ENCODE peak calls at places on chromosomes 7 and 10, in six cellular contexts. One of them, this sample, is unnamed.

GRCh38 chr10:93206652-93207051 is 133.0 kb downstream of the CYP26A1 start:
- DNase-seq in neural progenitor cell: peak
- DNase-seq in NCI-H1436: no peak
- DNase-seq in activated effector memory CD4-positive, alpha-beta T cell treated with Interleukin-2 at 50 U/mL for 16 hours: no peak
- DNase-seq in NCI-H2081: no peak
- DNase-seq in cardiac muscle cell: peak
- DNase-seq in this sample: peak

GRCh38 chr10:104327745-104328635 is 10.3 kb downstream of the ITPRIP start:
- DNase-seq in neural progenitor cell: peak
- DNase-seq in NCI-H1436: peak
- DNase-seq in activated effector memory CD4-positive, alpha-beta T cell treated with Interleukin-2 at 50 U/mL for 16 hours: no peak
- DNase-seq in NCI-H2081: peak
- DNase-seq in cardiac muscle cell: no peak
- DNase-seq in this sample: peak

GRCh38 chr10:103915794-103916193 is 2.2 kb downstream of the STN1 start:
- DNase-seq in neural progenitor cell: no peak
- DNase-seq in NCI-H1436: no peak
- DNase-seq in activated effector memory CD4-positive, alpha-beta T cell treated with Interleukin-2 at 50 U/mL for 16 hours: no peak
- DNase-seq in NCI-H2081: no peak
- DNase-seq in cardiac muscle cell: no peak
- DNase-seq in this sample: no peak

GRCh38 chr10:44326474-44327030 is 58.3 kb downstream of the CXCL12 start:
- DNase-seq in neural progenitor cell: no peak
- DNase-seq in NCI-H1436: no peak
- DNase-seq in activated effector memory CD4-positive, alpha-beta T cell treated with Interleukin-2 at 50 U/mL for 16 hours: no peak
- DNase-seq in NCI-H2081: no peak
- DNase-seq in cardiac muscle cell: peak
- DNase-seq in this sample: no peak

GRCh38 chr7:653829-654764 is 72.4 kb upstream of the DNAAF5 start:
- DNase-seq in neural progenitor cell: no peak
- DNase-seq in NCI-H1436: no peak
- DNase-seq in activated effector memory CD4-positive, alpha-beta T cell treated with Interleukin-2 at 50 U/mL for 16 hours: no peak
- DNase-seq in NCI-H2081: no peak
- DNase-seq in cardiac muscle cell: no peak
- DNase-seq in this sample: no peak

GRCh38 chr7:154493594-154493993 is 441.4 kb downstream of the DPP6 start:
- DNase-seq in neural progenitor cell: no peak
- DNase-seq in NCI-H1436: no peak
- DNase-seq in activated effector memory CD4-positive, alpha-beta T cell treated with Interleukin-2 at 50 U/mL for 16 hours: no peak
- DNase-seq in NCI-H2081: no peak
- DNase-seq in cardiac muscle cell: no peak
- DNase-seq in this sample: no peak

GRCh38 chr10:22159180-22159579 is 58.6 kb downstream of the EBLN1 start:
- DNase-seq in neural progenitor cell: no peak
- DNase-seq in NCI-H1436: no peak
- DNase-seq in activated effector memory CD4-positive, alpha-beta T cell treated with Interleukin-2 at 50 U/mL for 16 hours: no peak
- DNase-seq in NCI-H2081: no peak
- DNase-seq in cardiac muscle cell: no peak
- DNase-seq in this sample: no peak

GRCh38 chr7:158382363-158382988 is 205.1 kb downstream of the PTPRN2 start:
- DNase-seq in neural progenitor cell: no peak
- DNase-seq in NCI-H1436: no peak
- DNase-seq in activated effector memory CD4-positive, alpha-beta T cell treated with Interleukin-2 at 50 U/mL for 16 hours: no peak
- DNase-seq in NCI-H2081: no peak
- DNase-seq in cardiac muscle cell: no peak
- DNase-seq in this sample: no peak

GRCh38 chr10:101001225-101002035 is 1.8 kb downstream of the LZTS2 start:
- DNase-seq in neural progenitor cell: peak
- DNase-seq in NCI-H1436: no peak
- DNase-seq in activated effector memory CD4-positive, alpha-beta T cell treated with Interleukin-2 at 50 U/mL for 16 hours: no peak
- DNase-seq in NCI-H2081: no peak
- DNase-seq in cardiac muscle cell: peak
- DNase-seq in this sample: no peak

GRCh38 chr7:149196151-149196704 is 882 bp downstream of the ZNF282 start:
- DNase-seq in neural progenitor cell: peak
- DNase-seq in NCI-H1436: no peak
- DNase-seq in activated effector memory CD4-positive, alpha-beta T cell treated with Interleukin-2 at 50 U/mL for 16 hours: peak
- DNase-seq in NCI-H2081: no peak
- DNase-seq in cardiac muscle cell: peak
- DNase-seq in this sample: peak

This sample was measured in GM23338.